ENCODE peak calls at places on chromosome 3, in nine cellular contexts. U is heart right ventricle, R is ovary, V is left ventricle myocardium inferior, D is GM23338, Y is uterus, F is right cardiac atrium, M is keratinocyte, H is heart left ventricle. J is an unnamed sample.

GRCh38 chr3:88059380-88060160 is 515 bp downstream of the ZNF654 start:
- DNase-seq in F (no peak), D (peak; percentile 21), Y (no peak), U (peak; percentile 12), R (peak; percentile 42), H (no peak), M (no peak), V (no peak), J (peak; percentile 61)

GRCh38 chr3:188727052-188727451 is 444.7 kb upstream of the TPRG1 start:
- DNase-seq in U (no peak), M (no peak), R (no peak), V (no peak), Y (no peak), H (no peak), F (no peak), D (no peak), J (no peak)

GRCh38 chr3:59423707-59424106 is 373.9 kb upstream of the CFAP20DC start:
- DNase-seq in V (no peak), F (no peak), M (no peak), H (no peak), D (no peak), R (no peak), U (no peak), Y (no peak), J (no peak)

GRCh38 chr3:169327969-169328368 is 335.5 kb downstream of the MECOM start:
- DNase-seq in D (no peak), U (no peak), R (no peak), V (no peak), F (no peak), H (no peak), Y (no peak), M (no peak), J (no peak)

GRCh38 chr3:95719481-95719880 is 1094.9 kb upstream of the EPHA6 start:
- DNase-seq in V (no peak), F (no peak), Y (no peak), D (no peak), M (no peak), R (no peak), U (no peak), H (no peak), J (no peak)

GRCh38 chr3:69012836-69013255 is 638 bp downstream of the EOGT start:
- DNase-seq in M (no peak), F (peak; percentile 88), H (peak; percentile 64), V (peak; percentile 47), Y (peak; percentile 52), U (peak; percentile 63), D (peak; percentile 66), R (peak; percentile 72), J (peak; percentile 62)

GRCh38 chr3:143951351-143951971 is 20.2 kb upstream of the DIPK2A start:
- DNase-seq in M (no peak), F (no peak), Y (no peak), V (no peak), H (no peak), D (peak; percentile 69), U (no peak), R (peak; percentile 23), J (no peak)

GRCh38 chr3:20173844-20174410 is 12.1 kb downstream of the SGO1 start:
- DNase-seq in U (no peak), F (no peak), Y (no peak), H (no peak), V (no peak), D (no peak), M (no peak), R (no peak), J (no peak)

GRCh38 chr3:160675566-160676124 is 1.3 kb upstream of the ARL14 start:
- DNase-seq in U (no peak), R (no peak), V (no peak), Y (no peak), H (no peak), D (no peak), M (no peak), F (no peak), J (no peak)

GRCh38 chr3:131233900-131234667 is 147.5 kb upstream of the NUDT16 start:
- DNase-seq in U (no peak), H (no peak), D (no peak), V (no peak), M (no peak), Y (no peak), F (no peak), R (no peak), J (no peak)

GRCh38 chr3:123724306-123724705 is 139.5 kb upstream of the HACD2 start:
- DNase-seq in V (no peak), Y (no peak), F (no peak), U (no peak), M (no peak), H (no peak), D (peak; percentile 78), R (no peak), J (no peak)

GRCh38 chr3:177545964-177546363 is 348.7 kb upstream of the TBL1XR1 start:
- DNase-seq in V (no peak), R (no peak), M (no peak), Y (no peak), D (no peak), U (no peak), F (no peak), H (no peak), J (no peak)

GRCh38 chr3:136725468-136725867 is 26.7 kb downstream of the STAG1 start:
- DNase-seq in R (no peak), V (no peak), F (no peak), H (no peak), Y (no peak), D (no peak), M (no peak), U (no peak), J (no peak)

GRCh38 chr3:98012974-98013373 is 22.1 kb downstream of the GABRR3 start:
- DNase-seq in R (no peak), Y (no peak), V (no peak), U (no peak), F (no peak), D (no peak), H (no peak), M (no peak), J (no peak)

GRCh38 chr3:98343647-98344507 is 9.8 kb upstream of the OR5K4 start:
- DNase-seq in R (no peak), V (no peak), F (no peak), M (peak; percentile 21), D (peak; percentile 95), U (no peak), Y (no peak), H (no peak), J (no peak)

GRCh38 chr3:4474683-4475490 is 7.8 kb upstream of the SUMF1 start:
- DNase-seq in R (no peak), Y (no peak), H (peak; percentile 58), D (peak; percentile 23), V (peak; percentile 26), U (peak; percentile 67), F (peak; percentile 56), M (no peak), J (peak; percentile 75)

GRCh38 chr3:184337981-184338380 is 581 bp downstream of the FAM131A start:
- DNase-seq in U (no peak), H (no peak), V (no peak), Y (no peak), R (no peak), M (no peak), D (no peak), F (peak; percentile 49), J (peak; percentile 24)
- H3K4me3 ChIP-seq in U (peak overlapping the region; percentile 73), H (peak overlapping the region; percentile 66), V (peak overlapping the region; percentile 88), Y (peak overlapping the region; percentile 25), R (peak overlapping the region; percentile 11), M (no peak overlapping the region), D (peak overlapping the region; percentile 57), F (no peak overlapping the region), J (no peak overlapping the region)

DNA sequence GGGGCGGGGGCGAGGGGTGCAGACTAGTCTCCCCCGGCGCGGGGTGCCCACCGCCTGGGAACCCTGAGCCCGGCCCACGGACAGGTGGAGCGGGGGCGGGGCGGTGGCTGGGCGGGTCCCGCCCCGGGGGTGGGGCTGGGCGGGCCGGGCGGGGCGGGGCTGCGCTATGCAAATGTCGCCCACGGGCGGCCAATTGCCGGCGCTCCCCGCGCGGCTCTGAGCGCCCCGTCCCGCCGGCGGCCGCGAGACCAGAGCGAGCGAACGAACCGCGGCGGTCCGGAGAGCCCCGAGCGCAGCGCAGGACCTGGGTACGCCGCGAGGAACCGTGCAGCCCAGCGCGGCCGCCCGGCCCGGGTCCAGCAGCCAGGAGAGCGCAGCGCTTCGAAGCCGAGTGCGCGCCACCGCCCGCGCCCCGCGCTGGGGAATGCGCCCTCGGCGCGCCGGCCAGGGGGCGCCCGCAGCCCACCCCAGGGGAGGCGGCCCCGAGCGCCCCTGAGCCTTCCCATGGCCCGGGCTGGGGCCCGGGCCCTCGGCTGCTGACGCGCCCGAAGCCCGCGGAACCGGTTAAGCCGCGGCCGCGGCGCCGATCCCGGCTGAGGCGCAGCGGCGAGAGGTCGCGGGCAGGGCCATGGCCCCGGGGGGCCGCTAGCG is at the start of gene SEMA3F:
- DNase-seq in R (peak; percentile 49), U (peak; percentile 39), H (peak; percentile 65), M (no peak), D (peak; percentile 78), F (peak; percentile 82), V (peak; percentile 63), Y (peak; percentile 48), J (peak; percentile 49)
- H3K4me1 ChIP-seq in R (peaks cover 7% of the 10 kb centered on the region), U (peaks cover 13% of the 10 kb centered on the region), H (peaks cover 23% of the 10 kb centered on the region), M (peaks cover 59% of the 10 kb centered on the region), D (peaks cover 50% of the 10 kb centered on the region), F (no peaks in the 10 kb centered on the region), V (peaks cover 44% of the 10 kb centered on the region), Y (no peaks in the 10 kb centered on the region), J (peaks cover 46% of the 10 kb centered on the region)

DNA sequence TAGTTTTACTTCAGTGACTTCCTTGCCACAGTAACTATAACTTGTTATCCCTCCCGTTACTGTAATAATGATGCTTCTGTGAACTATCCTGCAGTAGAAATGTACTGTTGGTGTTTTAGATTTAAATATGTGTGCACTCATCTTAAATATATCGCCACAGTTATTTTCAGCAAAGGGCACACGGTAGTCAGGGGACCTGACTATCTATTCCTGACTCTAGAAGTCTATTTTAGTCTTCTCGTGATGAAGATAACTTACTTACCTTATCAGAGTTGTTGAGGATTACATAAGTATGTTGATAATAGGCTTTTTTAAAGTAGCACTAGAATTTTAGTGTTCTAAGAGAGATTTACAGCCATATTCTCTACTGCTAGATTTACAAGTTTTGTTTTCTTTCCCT is 65.3 kb downstream of the ECT2 start:
- DNase-seq in R (no peak), F (no peak), Y (no peak), V (no peak), M (no peak), U (no peak), D (no peak), H (no peak), J (no peak)
- H3K4me3 ChIP-seq in R (no peak overlapping the region), F (no peak overlapping the region), Y (no peak overlapping the region), V (no peak overlapping the region), M (no peak overlapping the region), U (no peak overlapping the region), D (no peak overlapping the region), H (no peak overlapping the region), J (no peak overlapping the region)

GRCh38 chr3:65961128-65961527 is 77.6 kb downstream of the MAGI1 start:
- DNase-seq in M (no peak), D (no peak), U (no peak), V (no peak), H (no peak), Y (no peak), F (no peak), R (no peak), J (no peak)
- H3K4me1 ChIP-seq in M (peaks cover 27% of the 10 kb centered on the region), D (peaks cover 15% of the 10 kb centered on the region), U (peaks cover 36% of the 10 kb centered on the region), V (peaks cover 53% of the 10 kb centered on the region), H (peaks cover 29% of the 10 kb centered on the region), Y (no peaks in the 10 kb centered on the region), F (peaks cover 9% of the 10 kb centered on the region), R (peaks cover 4% of the 10 kb centered on the region), J (no peaks in the 10 kb centered on the region)

GRCh38 chr3:134576426-134576825 is 74.4 kb downstream of the KY start:
- DNase-seq in R (no peak), D (no peak), M (no peak), F (no peak), U (no peak), H (no peak), Y (no peak), V (no peak), J (no peak)
- H3K4me3 ChIP-seq in R (no peak overlapping the region), D (no peak overlapping the region), M (no peak overlapping the region), F (no peak overlapping the region), U (no peak overlapping the region), H (no peak overlapping the region), Y (no peak overlapping the region), V (no peak overlapping the region), J (no peak overlapping the region)

J was measured in left lung.